ENCODE peak calls at places on chromosome 10, in nine cellular contexts. One of them, this sample, is unnamed. For H3K27me3, H3K4me1 and H3K36me3, the result is how much of the 10 kb centered on the place peaks cover.

GRCh38 chr10:58280485-58280884 is 11.5 kb downstream of the CISD1 start:
- DNase-seq in CD4-positive, alpha-beta memory T cell: no peak
- DNase-seq in left ventricle myocardium inferior: no peak
- DNase-seq in heart right ventricle: no peak
- DNase-seq in GM23248: peak
- DNase-seq in thoracic aorta: no peak
- DNase-seq in body of pancreas: no peak
- DNase-seq in mesendoderm: no peak
- DNase-seq in tibial artery: no peak
- DNase-seq in this sample: no peak

GRCh38 chr10:72315611-72316385 is 38.9 kb downstream of the DNAJB12 start:
- DNase-seq in left ventricle myocardium inferior: no peak
- DNase-seq in mesendoderm: no peak
- DNase-seq in CD4-positive, alpha-beta memory T cell: no peak
- DNase-seq in thoracic aorta: peak
- DNase-seq in tibial artery: peak
- DNase-seq in body of pancreas: peak
- DNase-seq in GM23248: peak
- DNase-seq in heart right ventricle: peak
- DNase-seq in this sample: no peak

GRCh38 chr10:49076741-49077521 is 38.4 kb downstream of the VSTM4 start:
- DNase-seq in body of pancreas: no peak
- DNase-seq in left ventricle myocardium inferior: no peak
- DNase-seq in tibial artery: no peak
- DNase-seq in GM23248: no peak
- DNase-seq in CD4-positive, alpha-beta memory T cell: no peak
- DNase-seq in mesendoderm: no peak
- DNase-seq in heart right ventricle: peak
- DNase-seq in thoracic aorta: no peak
- DNase-seq in this sample: no peak

GRCh38 chr10:182441-183201 is 47.4 kb downstream of the ZMYND11 start:
- DNase-seq in tibial artery: no peak
- DNase-seq in mesendoderm: no peak
- DNase-seq in GM23248: no peak
- DNase-seq in body of pancreas: no peak
- DNase-seq in heart right ventricle: no peak
- DNase-seq in thoracic aorta: no peak
- DNase-seq in CD4-positive, alpha-beta memory T cell: no peak
- DNase-seq in left ventricle myocardium inferior: no peak
- DNase-seq in this sample: no peak

GRCh38 chr10:46523119-46523880 is 33.2 kb downstream of the GPRIN2 start:
- DNase-seq in mesendoderm: no peak
- DNase-seq in left ventricle myocardium inferior: peak
- DNase-seq in body of pancreas: peak
- DNase-seq in tibial artery: peak
- DNase-seq in thoracic aorta: peak
- DNase-seq in GM23248: peak
- DNase-seq in CD4-positive, alpha-beta memory T cell: no peak
- DNase-seq in heart right ventricle: no peak
- DNase-seq in this sample: no peak

GRCh38 chr10:10780746-10781145 is 236.9 kb upstream of the CELF2 start:
- DNase-seq in mesendoderm: no peak
- DNase-seq in thoracic aorta: no peak
- DNase-seq in left ventricle myocardium inferior: no peak
- DNase-seq in body of pancreas: no peak
- DNase-seq in tibial artery: no peak
- DNase-seq in CD4-positive, alpha-beta memory T cell: no peak
- DNase-seq in heart right ventricle: no peak
- DNase-seq in GM23248: peak
- DNase-seq in this sample: no peak

GRCh38 chr10:50937230-50937907 is 51.9 kb upstream of the A1CF start:
- DNase-seq in body of pancreas: no peak
- DNase-seq in thoracic aorta: no peak
- DNase-seq in tibial artery: no peak
- DNase-seq in mesendoderm: peak
- DNase-seq in GM23248: peak
- DNase-seq in CD4-positive, alpha-beta memory T cell: no peak
- DNase-seq in left ventricle myocardium inferior: no peak
- DNase-seq in heart right ventricle: no peak
- DNase-seq in this sample: peak

GRCh38 chr10:92124524-92125168 is 166.2 kb downstream of the CPEB3 start:
- DNase-seq in left ventricle myocardium inferior: no peak
- DNase-seq in mesendoderm: no peak
- DNase-seq in CD4-positive, alpha-beta memory T cell: no peak
- DNase-seq in heart right ventricle: peak
- DNase-seq in body of pancreas: peak
- DNase-seq in thoracic aorta: no peak
- DNase-seq in GM23248: peak
- DNase-seq in tibial artery: peak
- DNase-seq in this sample: no peak

GRCh38 chr10:75283150-75284096 is 47.7 kb upstream of the COMTD1 start:
- DNase-seq in mesendoderm: peak
- DNase-seq in thoracic aorta: no peak
- DNase-seq in tibial artery: no peak
- DNase-seq in left ventricle myocardium inferior: peak
- DNase-seq in CD4-positive, alpha-beta memory T cell: no peak
- DNase-seq in GM23248: peak
- DNase-seq in body of pancreas: peak
- DNase-seq in heart right ventricle: no peak
- DNase-seq in this sample: no peak

GRCh38 chr10:6204063-6204340 is 1.3 kb downstream of the PFKFB3 start:
- DNase-seq in heart right ventricle: no peak
- DNase-seq in tibial artery: peak
- DNase-seq in body of pancreas: peak
- DNase-seq in CD4-positive, alpha-beta memory T cell: peak
- DNase-seq in mesendoderm: peak
- DNase-seq in GM23248: peak
- DNase-seq in left ventricle myocardium inferior: no peak
- DNase-seq in thoracic aorta: no peak
- DNase-seq in this sample: no peak

GRCh38 chr10:46544989-46545791 is 11.3 kb downstream of the GPRIN2 start:
- DNase-seq in left ventricle myocardium inferior: peak
- DNase-seq in heart right ventricle: no peak
- DNase-seq in tibial artery: peak
- DNase-seq in mesendoderm: peak
- DNase-seq in GM23248: peak
- DNase-seq in body of pancreas: peak
- DNase-seq in CD4-positive, alpha-beta memory T cell: no peak
- DNase-seq in thoracic aorta: no peak
- DNase-seq in this sample: no peak

GRCh38 chr10:61262486-61263261 is 190.5 kb downstream of the TMEM26 start:
- DNase-seq in body of pancreas: no peak
- DNase-seq in mesendoderm: no peak
- DNase-seq in CD4-positive, alpha-beta memory T cell: no peak
- DNase-seq in thoracic aorta: no peak
- DNase-seq in left ventricle myocardium inferior: no peak
- DNase-seq in tibial artery: no peak
- DNase-seq in GM23248: peak
- DNase-seq in heart right ventricle: no peak
- DNase-seq in this sample: no peak

GRCh38 chr10:121357323-121357835 is 240.9 kb downstream of the FGFR2 start:
- DNase-seq in heart right ventricle: no peak
- DNase-seq in mesendoderm: no peak
- DNase-seq in thoracic aorta: no peak
- DNase-seq in body of pancreas: no peak
- DNase-seq in GM23248: no peak
- DNase-seq in tibial artery: no peak
- DNase-seq in left ventricle myocardium inferior: no peak
- DNase-seq in CD4-positive, alpha-beta memory T cell: no peak
- DNase-seq in this sample: no peak

GRCh38 chr10:72079356-72079755 is 9.0 kb downstream of the SPOCK2 start:
- DNase-seq in body of pancreas: no peak
- DNase-seq in left ventricle myocardium inferior: no peak
- DNase-seq in CD4-positive, alpha-beta memory T cell: peak
- DNase-seq in thoracic aorta: no peak
- DNase-seq in GM23248: no peak
- DNase-seq in tibial artery: no peak
- DNase-seq in mesendoderm: no peak
- DNase-seq in heart right ventricle: no peak
- DNase-seq in this sample: no peak

GRCh38 chr10:80917636-80918035 is 379.9 kb downstream of the SH2D4B start:
- DNase-seq in mesendoderm: no peak
- DNase-seq in CD4-positive, alpha-beta memory T cell: no peak
- DNase-seq in GM23248: no peak
- DNase-seq in left ventricle myocardium inferior: no peak
- DNase-seq in body of pancreas: no peak
- DNase-seq in heart right ventricle: no peak
- DNase-seq in tibial artery: no peak
- DNase-seq in thoracic aorta: no peak
- DNase-seq in this sample: no peak

GRCh38 chr10:131641898-131642297 is 258.9 kb upstream of the PPP2R2D start:
- DNase-seq in left ventricle myocardium inferior: no peak
- DNase-seq in heart right ventricle: no peak
- DNase-seq in GM23248: no peak
- DNase-seq in tibial artery: no peak
- DNase-seq in CD4-positive, alpha-beta memory T cell: no peak
- DNase-seq in thoracic aorta: no peak
- DNase-seq in body of pancreas: no peak
- DNase-seq in mesendoderm: no peak
- DNase-seq in this sample: no peak

GRCh38 chr10:13916384-13916947 is 329.7 kb downstream of the PRPF18 start:
- DNase-seq in left ventricle myocardium inferior: no peak
- DNase-seq in mesendoderm: no peak
- DNase-seq in body of pancreas: no peak
- DNase-seq in GM23248: no peak
- DNase-seq in tibial artery: no peak
- DNase-seq in CD4-positive, alpha-beta memory T cell: no peak
- DNase-seq in thoracic aorta: no peak
- DNase-seq in heart right ventricle: no peak
- DNase-seq in this sample: no peak

GRCh38 chr10:51937736-51938135 is 238.3 kb upstream of the CSTF2T start:
- DNase-seq in thoracic aorta: no peak
- DNase-seq in heart right ventricle: no peak
- DNase-seq in GM23248: peak
- DNase-seq in CD4-positive, alpha-beta memory T cell: no peak
- DNase-seq in tibial artery: no peak
- DNase-seq in mesendoderm: no peak
- DNase-seq in left ventricle myocardium inferior: no peak
- DNase-seq in body of pancreas: no peak
- DNase-seq in this sample: no peak

GRCh38 chr10:79491171-79491835 is 21.0 kb upstream of the EIF5AL1 start:
- DNase-seq in GM23248: no peak
- DNase-seq in left ventricle myocardium inferior: no peak
- DNase-seq in mesendoderm: peak
- DNase-seq in tibial artery: peak
- DNase-seq in CD4-positive, alpha-beta memory T cell: no peak
- DNase-seq in heart right ventricle: no peak
- DNase-seq in thoracic aorta: no peak
- DNase-seq in body of pancreas: no peak
- DNase-seq in this sample: no peak

GRCh38 chr10:123854003-123854402 is 37.6 kb downstream of the CPXM2 start:
- DNase-seq in GM23248: no peak
- DNase-seq in thoracic aorta: no peak
- DNase-seq in tibial artery: no peak
- DNase-seq in body of pancreas: no peak
- DNase-seq in heart right ventricle: no peak
- DNase-seq in left ventricle myocardium inferior: no peak
- DNase-seq in mesendoderm: no peak
- DNase-seq in CD4-positive, alpha-beta memory T cell: no peak
- DNase-seq in this sample: no peak
- H3K27me3 ChIP-seq in GM23248: under half
- H3K27me3 ChIP-seq in thoracic aorta: under half
- H3K27me3 ChIP-seq in tibial artery: under half
- H3K27me3 ChIP-seq in body of pancreas: under half
- H3K27me3 ChIP-seq in heart right ventricle: under half
- H3K27me3 ChIP-seq in left ventricle myocardium inferior: half or more
- H3K27me3 ChIP-seq in mesendoderm: under half
- H3K27me3 ChIP-seq in CD4-positive, alpha-beta memory T cell: under half
- H3K27me3 ChIP-seq in this sample: under half

DNA sequence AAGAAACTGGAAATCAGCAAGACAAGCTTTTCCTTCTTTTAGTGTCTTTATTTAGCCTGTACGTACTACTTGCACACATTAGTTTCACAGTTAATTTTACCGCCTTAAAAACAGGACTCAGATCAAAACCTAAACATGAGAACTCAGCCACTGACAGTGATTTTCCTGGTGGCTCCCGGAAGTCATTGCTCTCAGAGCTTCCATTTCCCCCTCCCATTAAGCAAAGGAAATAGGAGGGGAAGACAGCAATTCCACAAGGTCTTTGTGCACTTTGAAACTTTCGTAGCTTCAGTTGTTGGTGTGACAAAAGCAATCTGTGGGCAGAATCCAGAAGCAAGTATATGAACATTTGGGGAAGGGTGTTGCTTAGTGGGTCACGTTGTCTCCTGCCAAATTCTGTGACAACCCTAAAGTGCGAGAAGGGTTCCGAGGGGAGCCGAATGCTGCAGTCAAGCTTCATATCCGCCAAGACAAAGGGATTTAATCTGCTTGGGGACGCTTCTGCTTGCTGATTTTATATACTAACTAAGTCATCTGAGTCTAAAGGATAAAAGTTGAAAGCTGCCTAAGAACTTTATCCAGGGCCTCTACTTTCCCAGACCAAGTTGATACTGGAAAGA is 30.4 kb downstream of the FAM53B start:
- DNase-seq in GM23248: no peak
- DNase-seq in CD4-positive, alpha-beta memory T cell: no peak
- DNase-seq in tibial artery: no peak
- DNase-seq in body of pancreas: no peak
- DNase-seq in mesendoderm: no peak
- DNase-seq in heart right ventricle: no peak
- DNase-seq in left ventricle myocardium inferior: no peak
- DNase-seq in thoracic aorta: no peak
- DNase-seq in this sample: no peak
- H3K4me1 ChIP-seq in GM23248: under half
- H3K4me1 ChIP-seq in CD4-positive, alpha-beta memory T cell: half or more
- H3K4me1 ChIP-seq in tibial artery: under half
- H3K4me1 ChIP-seq in body of pancreas: under half
- H3K4me1 ChIP-seq in mesendoderm: under half
- H3K4me1 ChIP-seq in heart right ventricle: half or more
- H3K4me1 ChIP-seq in left ventricle myocardium inferior: half or more
- H3K4me1 ChIP-seq in thoracic aorta: under half
- H3K4me1 ChIP-seq in this sample: under half

GRCh38 chr10:68981074-68981473 is 7.5 kb upstream of the KIFBP start:
- DNase-seq in thoracic aorta: no peak
- DNase-seq in CD4-positive, alpha-beta memory T cell: no peak
- DNase-seq in GM23248: peak
- DNase-seq in mesendoderm: peak
- DNase-seq in heart right ventricle: no peak
- DNase-seq in body of pancreas: no peak
- DNase-seq in left ventricle myocardium inferior: no peak
- DNase-seq in tibial artery: no peak
- DNase-seq in this sample: no peak
- H3K36me3 ChIP-seq in thoracic aorta: under half
- H3K36me3 ChIP-seq in CD4-positive, alpha-beta memory T cell: half or more
- H3K36me3 ChIP-seq in GM23248: half or more
- H3K36me3 ChIP-seq in mesendoderm: under half
- H3K36me3 ChIP-seq in heart right ventricle: half or more
- H3K36me3 ChIP-seq in body of pancreas: under half
- H3K36me3 ChIP-seq in left ventricle myocardium inferior: half or more
- H3K36me3 ChIP-seq in tibial artery: under half
- H3K36me3 ChIP-seq in this sample: half or more

DNA sequence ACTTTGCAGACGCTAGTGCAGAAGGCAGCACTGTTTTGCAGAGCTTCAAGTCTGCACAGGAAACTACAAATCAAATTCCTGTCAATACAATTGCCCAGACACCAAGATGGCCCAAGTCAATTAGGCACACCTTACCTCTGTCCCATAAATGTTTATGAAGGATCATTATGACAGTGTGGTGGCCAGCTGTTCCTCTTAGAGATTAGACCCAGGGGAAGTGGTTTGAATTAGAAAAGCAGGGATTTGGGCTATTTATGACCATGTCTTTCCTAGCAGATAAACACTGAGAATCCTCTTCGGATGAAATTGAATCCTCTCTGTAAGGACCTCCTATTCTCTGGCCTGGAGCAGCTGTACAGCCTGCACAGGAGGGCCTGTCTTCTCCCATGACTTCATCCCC is 9.9 kb upstream of the NEUROG3 start:
- DNase-seq in left ventricle myocardium inferior: no peak
- DNase-seq in body of pancreas: no peak
- DNase-seq in tibial artery: no peak
- DNase-seq in heart right ventricle: no peak
- DNase-seq in GM23248: no peak
- DNase-seq in CD4-positive, alpha-beta memory T cell: no peak
- DNase-seq in mesendoderm: no peak
- DNase-seq in thoracic aorta: no peak
- DNase-seq in this sample: no peak
- H3K27me3 ChIP-seq in left ventricle myocardium inferior: half or more
- H3K27me3 ChIP-seq in body of pancreas: under half
- H3K27me3 ChIP-seq in tibial artery: under half
- H3K27me3 ChIP-seq in heart right ventricle: under half
- H3K27me3 ChIP-seq in GM23248: under half
- H3K27me3 ChIP-seq in CD4-positive, alpha-beta memory T cell: under half
- H3K27me3 ChIP-seq in mesendoderm: under half
- H3K27me3 ChIP-seq in thoracic aorta: under half
- H3K27me3 ChIP-seq in this sample: under half

This sample was measured in HAP-1.